ENCODE peak calls at places on chromosomes 6 and 20, in nine cellular contexts. M is stomach; F is ACHN; O is ELR; J is sciatic nerve; V is epithelial cell of esophagus; A is stimulated activated CD4-positive, alpha-beta T cell treated with anti-CD3 and anti-CD28 coated beads, Interleukin-15, amount 100 ng/mL, for 24 hours; Y is psoas muscle; K is activated CD4-positive, alpha-beta T cell treated with anti-CD3 and anti-CD28 coated beads, Interleukin-2, amount 50 U/mL, for 24 hours. S is an unnamed sample.

GRCh38 chr6:164927288-164928040 is 381.9 kb downstream of the C6orf118 start:
- DNase-seq in M (peak), O (peak), F (peak), V (peak), A (peak), J (peak), K (peak), Y (peak), S (peak)

GRCh38 chr6:76466286-76466685 is 393.8 kb upstream of the IMPG1 start:
- DNase-seq in Y (no peak), F (no peak), K (no peak), A (no peak), J (no peak), O (no peak), V (no peak), M (no peak), S (no peak)

GRCh38 chr20:21286775-21287174 is 16.4 kb upstream of the XRN2 start:
- DNase-seq in Y (no peak), J (no peak), A (no peak), F (no peak), O (no peak), M (no peak), V (no peak), K (no peak), S (no peak)

GRCh38 chr6:33607784-33608161 is 13.3 kb upstream of the ITPR3 start:
- DNase-seq in A (peak), K (no peak), M (peak), J (no peak), Y (no peak), F (peak), V (peak), O (peak), S (no peak)

GRCh38 chr20:9179193-9179802 is 110.4 kb downstream of the PLCB4 start:
- DNase-seq in J (no peak), M (no peak), O (peak), A (no peak), Y (no peak), F (peak), K (no peak), V (peak), S (peak)

GRCh38 chr6:4299476-4299875 is 164.1 kb upstream of the ECI2 start:
- DNase-seq in M (no peak), K (no peak), Y (no peak), A (no peak), F (no peak), O (peak), V (peak), J (no peak), S (peak)

GRCh38 chr6:15522026-15522425 is 140.8 kb downstream of the DTNBP1 start:
- DNase-seq in V (no peak), O (no peak), K (no peak), A (no peak), J (peak), Y (no peak), F (no peak), M (no peak), S (no peak)

GRCh38 chr20:53736122-53736756 is 142.6 kb upstream of the ZNF217 start:
- DNase-seq in V (peak), A (no peak), Y (no peak), K (no peak), F (no peak), J (no peak), O (peak), M (no peak), S (peak)

GRCh38 chr20:51594206-51594998 is 51.9 kb upstream of the NFATC2 start:
- DNase-seq in K (no peak), Y (no peak), J (no peak), A (no peak), M (no peak), O (no peak), F (no peak), V (no peak), S (no peak)

GRCh38 chr6:40630046-40630445 is 42.9 kb upstream of the LRFN2 start:
- DNase-seq in M (no peak), A (no peak), Y (no peak), F (no peak), O (no peak), K (no peak), V (no peak), J (no peak), S (no peak)

GRCh38 chr20:34578040-34578439 is 19.5 kb downstream of the MAP1LC3A start:
- DNase-seq in Y (no peak), M (no peak), F (no peak), K (no peak), A (no peak), V (no peak), O (no peak), J (peak), S (peak)

GRCh38 chr20:31666258-31667042 is 28.7 kb downstream of the COX4I2 start:
- DNase-seq in O (no peak), J (peak), A (no peak), F (no peak), M (no peak), Y (peak), K (no peak), V (no peak), S (no peak)

GRCh38 chr20:5357942-5358341 is 41.2 kb upstream of the PROKR2 start:
- DNase-seq in A (no peak), K (no peak), J (no peak), F (no peak), O (no peak), Y (no peak), M (no peak), V (no peak), S (no peak)

GRCh38 chr6:70657706-70658105 is 10.0 kb upstream of the SMAP1 start:
- DNase-seq in K (no peak), A (no peak), V (no peak), F (no peak), J (no peak), Y (no peak), M (no peak), O (no peak), S (no peak)

GRCh38 chr6:26497610-26498009 is 2.5 kb upstream of the BTN1A1 start:
- DNase-seq in K (no peak), F (no peak), Y (no peak), V (no peak), M (no peak), J (no peak), A (no peak), O (no peak), S (no peak)

S was measured in GM23248.